ENCODE peak calls at places on chromosomes 1 and 21, in seven cellular contexts. U is ovary, A is glutamatergic neuron, T is neural progenitor cell, V is nephron progenitor cell, I is lower leg skin, K is GM12865. B is an unnamed sample.

GRCh38 chr1:227058321-227058751 is 118.2 kb downstream of the COQ8A start:
- DNase-seq in A (no peak), U (no peak), T (no peak), I (no peak), K (no peak), V (no peak), B (no peak)

GRCh38 chr1:45543599-45544417 is 6.8 kb upstream of the AKR1A1 start:
- DNase-seq in U (peak), V (peak), A (peak), I (peak), T (no peak), K (peak), B (peak)

GRCh38 chr1:70896224-70896623 is 151.4 kb downstream of the PTGER3 start:
- DNase-seq in I (no peak), V (no peak), A (no peak), U (no peak), T (peak), K (no peak), B (no peak)

GRCh38 chr1:162020145-162020544 is 3.5 kb downstream of the OLFML2B start:
- DNase-seq in V (no peak), K (no peak), U (no peak), I (no peak), T (no peak), A (no peak), B (no peak)

GRCh38 chr21:26307640-26308039 is 137.1 kb upstream of the APP start:
- DNase-seq in T (no peak), V (no peak), A (no peak), U (no peak), K (no peak), I (no peak), B (no peak)

GRCh38 chr1:31714442-31715096 is 10.8 kb upstream of the COL16A1 start:
- DNase-seq in T (peak), A (peak), V (peak), K (peak), U (peak), I (peak), B (peak)

GRCh38 chr1:151313501-151313900 is 13.7 kb downstream of the PI4KB start:
- DNase-seq in T (no peak), A (no peak), U (peak), K (no peak), I (no peak), V (no peak), B (no peak)

GRCh38 chr1:153490272-153491051 is 30.0 kb upstream of the S100A7 start:
- DNase-seq in T (no peak), U (peak), I (peak), K (peak), A (peak), V (no peak), B (no peak)

GRCh38 chr1:27659497-27660299 is 12.3 kb downstream of the IFI6 start:
- DNase-seq in V (peak), T (peak), U (peak), K (peak), A (peak), I (peak), B (peak)

GRCh38 chr1:26496881-26497280 is 24.6 kb downstream of the HMGN2 start:
- DNase-seq in K (no peak), U (peak), A (no peak), I (no peak), V (no peak), T (no peak), B (no peak)

GRCh38 chr1:35505911-35506798 is 51.0 kb downstream of the KIAA0319L start:
- DNase-seq in K (peak), V (no peak), A (no peak), U (no peak), T (no peak), I (no peak), B (no peak)

GRCh38 chr1:202004711-202005110 is 5.7 kb upstream of the ELF3 start:
- DNase-seq in U (no peak), I (no peak), A (no peak), T (no peak), K (no peak), V (no peak), B (no peak)

GRCh38 chr1:202007279-202007678 is 3.1 kb upstream of the ELF3 start:
- DNase-seq in A (no peak), K (no peak), T (no peak), U (no peak), I (no peak), V (no peak), B (no peak)

GRCh38 chr1:202002447-202002846 is 7.9 kb upstream of the ELF3 start:
- DNase-seq in A (no peak), V (no peak), K (no peak), U (no peak), T (no peak), I (no peak), B (no peak)

GRCh38 chr1:202007703-202008489 is 2.5 kb upstream of the ELF3 start:
- DNase-seq in V (no peak), U (no peak), T (no peak), A (no peak), I (no peak), K (no peak), B (peak)

DNA sequence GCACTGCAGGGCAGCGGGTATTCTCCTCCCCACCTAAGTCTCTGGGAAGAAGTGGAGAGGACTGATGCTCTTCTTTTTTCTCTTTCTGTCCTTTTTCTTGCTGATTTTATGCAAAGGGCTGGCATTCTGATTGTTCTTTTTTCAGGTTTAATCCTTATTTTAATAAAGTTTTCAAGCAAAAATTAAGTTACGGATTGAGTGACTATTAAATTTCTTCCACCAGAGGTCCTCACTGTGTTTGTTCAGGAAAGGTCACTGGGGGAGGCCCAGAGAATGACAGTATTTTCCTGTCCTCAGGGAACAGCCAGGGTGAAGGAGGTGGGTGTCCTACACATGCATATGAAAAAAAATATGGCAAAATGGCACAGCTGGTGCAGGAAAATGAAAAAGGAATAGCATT is 4.4 kb upstream of the ELF3 start:
- DNase-seq in V (no peak), A (no peak), K (no peak), U (no peak), T (no peak), I (no peak), B (no peak)
- TF ChIP-seq CTCF in V (peak), A (peak), K (no peak), U (no peak), T (peak), I (no peak), B (peak)

GRCh38 chr1:42482635-42483153 is 19.6 kb downstream of the CCDC30 start:
- DNase-seq in K (peak), T (no peak), V (no peak), I (no peak), A (no peak), U (no peak), B (no peak)

GRCh38 chr1:42476605-42477004 is 13.5 kb downstream of the CCDC30 start:
- DNase-seq in V (no peak), T (no peak), I (no peak), U (no peak), A (no peak), K (no peak), B (no peak)

GRCh38 chr1:42480921-42481320 is 17.8 kb downstream of the CCDC30 start:
- DNase-seq in U (no peak), T (no peak), A (no peak), V (no peak), K (no peak), I (no peak), B (no peak)

GRCh38 chr1:42477775-42478174 is 14.7 kb downstream of the CCDC30 start:
- DNase-seq in K (no peak), T (no peak), V (no peak), A (no peak), U (no peak), I (no peak), B (no peak)

DNA sequence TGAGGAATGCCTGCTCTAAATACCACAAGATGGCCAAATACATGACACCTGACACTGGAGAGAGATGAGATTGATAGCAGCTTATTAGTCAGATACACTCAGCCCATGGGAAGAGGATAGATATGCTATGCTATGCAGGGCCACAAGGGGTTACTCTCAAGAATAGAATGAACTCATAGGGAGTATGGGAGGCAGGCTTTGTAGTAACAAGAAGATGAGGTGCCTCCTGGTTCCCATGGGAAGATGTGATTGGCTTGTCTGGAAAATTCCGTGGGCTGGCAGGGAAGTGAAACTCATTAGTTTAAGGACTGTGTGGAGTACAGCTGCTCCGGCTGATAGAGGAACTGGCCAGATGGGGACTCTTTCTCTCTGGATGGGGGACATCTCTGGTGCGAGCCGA is 16.5 kb downstream of the CCDC30 start:
- DNase-seq in A (peak), T (peak), K (peak), V (peak), U (no peak), I (no peak), B (no peak)
- TF ChIP-seq CTCF in A (peak), T (peak), K (peak), V (no peak), U (no peak), I (no peak), B (peak)

GRCh38 chr1:109167114-109167513 is 46.6 kb upstream of the SARS1 start:
- DNase-seq in A (no peak), V (no peak), T (no peak), U (no peak), K (peak), I (no peak), B (no peak)
- TF ChIP-seq CTCF in A (no peak), V (no peak), T (no peak), U (no peak), K (no peak), I (no peak), B (no peak)

DNA sequence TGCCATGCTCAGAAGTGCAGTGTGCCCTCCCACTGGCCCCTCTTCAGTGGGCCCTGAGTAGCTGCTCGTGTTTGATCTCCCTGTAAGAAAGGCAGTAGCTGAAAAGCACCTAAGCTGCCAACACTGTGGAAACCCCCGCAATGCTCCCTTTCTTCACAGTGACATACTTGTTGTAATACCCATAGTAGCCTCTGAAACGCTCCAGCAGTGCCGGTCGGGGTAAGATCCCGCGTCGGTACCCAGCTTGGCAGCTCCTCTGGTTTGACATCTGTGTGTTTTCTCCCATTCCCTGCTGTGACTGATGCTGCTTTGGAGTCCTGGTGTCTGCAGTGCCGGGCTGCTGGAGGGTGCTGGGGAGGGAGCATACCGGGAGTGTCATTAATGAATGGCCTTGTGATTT is 3.6 kb downstream of the CHAF1B start:
- DNase-seq in K (peak), T (peak), V (peak), U (no peak), A (peak), I (no peak), B (no peak)
- TF ChIP-seq CTCF in K (peak), T (peak), V (no peak), U (no peak), A (no peak), I (no peak), B (no peak)

DNA sequence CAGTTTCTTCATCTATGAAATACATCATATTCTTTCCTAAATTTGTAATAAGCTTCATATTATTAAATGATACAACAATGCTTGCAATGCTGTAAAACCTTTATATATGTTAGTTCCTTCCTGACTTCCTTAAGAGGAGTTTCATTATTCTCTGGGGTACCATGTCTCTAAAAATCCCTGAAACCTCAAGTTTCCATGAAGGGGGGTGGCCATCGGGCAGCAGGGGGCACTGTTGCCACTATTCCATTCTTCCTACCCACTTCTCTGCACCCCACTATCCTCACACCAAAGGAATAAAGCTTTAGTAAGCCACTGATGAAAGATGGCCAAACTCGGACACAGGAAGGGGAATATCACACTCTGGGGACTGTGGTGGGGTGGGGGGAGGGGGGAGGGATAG is 9.0 kb upstream of the DMRTB1 start:
- DNase-seq in T (peak), K (no peak), V (peak), I (no peak), A (peak), U (no peak), B (no peak)
- TF ChIP-seq CTCF in T (peak), K (peak), V (peak), I (no peak), A (peak), U (no peak), B (peak)

DNA sequence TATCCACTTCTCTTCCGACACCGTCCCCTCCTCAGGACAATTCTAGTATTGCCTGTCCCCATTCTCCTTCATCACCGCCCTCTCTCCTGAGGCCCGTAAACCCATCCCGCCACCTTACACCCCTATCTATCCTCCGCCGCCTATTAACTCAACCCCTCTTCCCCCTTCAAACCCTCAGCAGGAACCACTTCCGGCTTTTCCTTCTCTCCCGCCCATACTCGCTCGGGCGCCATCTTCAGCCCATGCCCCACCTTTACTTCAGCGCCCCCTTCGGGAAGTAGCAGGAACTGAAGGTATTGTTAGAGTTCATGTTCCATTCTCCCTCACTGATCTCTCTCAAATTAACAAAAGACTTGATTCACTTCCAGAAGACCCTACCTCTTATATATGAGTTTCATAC is 31.6 kb downstream of the VN1R5 start:
- DNase-seq in A (no peak), V (no peak), K (no peak), I (peak), U (no peak), T (no peak), B (no peak)
- TF ChIP-seq CTCF in A (no peak), V (no peak), K (no peak), I (no peak), U (no peak), T (peak), B (peak)

GRCh38 chr21:45923146-45923545 is 58.4 kb upstream of the COL6A1 start:
- DNase-seq in V (peak), I (peak), A (peak), U (peak), K (no peak), T (peak), B (peak)

GRCh38 chr21:45927851-45928850 is 53.4 kb upstream of the COL6A1 start:
- DNase-seq in V (no peak), A (no peak), T (no peak), I (no peak), K (no peak), U (no peak), B (no peak)

GRCh38 chr21:45929477-45929876 is 52.1 kb upstream of the COL6A1 start:
- DNase-seq in U (no peak), T (no peak), K (no peak), A (no peak), V (no peak), I (no peak), B (no peak)

GRCh38 chr21:45927032-45927431 is 54.5 kb upstream of the COL6A1 start:
- DNase-seq in A (no peak), U (no peak), I (no peak), V (no peak), K (no peak), T (no peak), B (no peak)

DNA sequence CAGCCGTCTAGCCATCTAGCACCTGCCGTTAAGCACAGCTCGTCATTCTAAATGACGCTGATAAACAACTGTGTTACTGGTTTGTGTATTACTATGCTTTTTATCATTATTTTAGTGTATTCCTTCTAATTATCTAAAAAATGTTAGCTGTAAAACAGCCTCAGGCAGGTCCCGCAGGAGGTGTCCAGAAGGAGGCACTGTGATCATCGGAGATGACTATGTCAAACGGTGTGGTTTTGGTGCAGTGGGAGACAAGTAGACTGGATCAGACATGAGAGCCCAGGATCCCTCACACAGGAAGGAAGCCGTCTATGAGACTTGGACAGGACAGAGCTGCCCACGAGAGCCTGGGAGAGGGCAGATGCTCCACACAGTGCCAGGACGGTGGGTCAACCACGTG is 55.3 kb upstream of the COL6A1 start:
- DNase-seq in I (no peak), T (no peak), K (no peak), A (no peak), U (no peak), V (no peak), B (no peak)
- TF ChIP-seq CTCF in I (no peak), T (no peak), K (no peak), A (no peak), U (no peak), V (no peak), B (no peak)

B was measured in endothelial cell.